ENCODE peak calls at places on chromosome 3, in ten cellular contexts. T is heart left ventricle; R is GM12878; S is sigmoid colon; K is transverse colon; I is neuronal stem cell; L is PC-9; C is cardiac muscle cell; D is CD8-positive, alpha-beta memory T cell; Z is thoracic aorta. P is an unnamed sample. For H3K4me1 and H3K9me3, the result is how much of the 10 kb centered on the place peaks cover.

GRCh38 chr3:101690972-101691371 is 4.5 kb upstream of the RPL24 start:
- DNase-seq in T (no peak), R (no peak), S (no peak), K (no peak), I (no peak), L (no peak), C (no peak), D (no peak), Z (no peak), P (no peak)

GRCh38 chr3:21752749-21753347 is 1.8 kb upstream of the ZNF385D start:
- DNase-seq in T (peak), R (no peak), S (no peak), K (no peak), I (no peak), L (no peak), C (peak), D (no peak), Z (no peak), P (no peak)

GRCh38 chr3:157248590-157249425 is 88.9 kb upstream of the CCNL1 start:
- DNase-seq in T (peak), R (no peak), S (no peak), K (no peak), I (peak), L (peak), C (peak), D (no peak), Z (no peak), P (peak)

GRCh38 chr3:180855364-180855763 is 57.1 kb upstream of the FXR1 start:
- DNase-seq in T (no peak), R (no peak), S (no peak), K (no peak), I (peak), L (no peak), C (peak), D (no peak), Z (no peak), P (no peak)

GRCh38 chr3:101942356-101942755 is 93.0 kb downstream of the NFKBIZ start:
- DNase-seq in T (no peak), R (no peak), S (no peak), K (no peak), I (no peak), L (no peak), C (no peak), D (no peak), Z (no peak), P (no peak)

GRCh38 chr3:132629928-132630327 is 29.7 kb downstream of the ACAD11 start:
- DNase-seq in T (no peak), R (no peak), S (no peak), K (no peak), I (no peak), L (peak), C (no peak), D (no peak), Z (no peak), P (no peak)

GRCh38 chr3:1723726-1724125 is 374.9 kb upstream of the CNTN4 start:
- DNase-seq in T (no peak), R (no peak), S (no peak), K (no peak), I (no peak), L (no peak), C (no peak), D (no peak), Z (no peak), P (no peak)

GRCh38 chr3:140850210-140850955 is 91.3 kb upstream of the SLC25A36 start:
- DNase-seq in T (no peak), R (no peak), S (no peak), K (no peak), I (no peak), L (no peak), C (no peak), D (no peak), Z (no peak), P (no peak)

GRCh38 chr3:51975857-51976549 is 1.1 kb downstream of the ABHD14A start:
- DNase-seq in T (peak), R (no peak), S (peak), K (peak), I (no peak), L (no peak), C (peak), D (no peak), Z (peak), P (peak)

GRCh38 chr3:192817053-192817452 is 89.7 kb upstream of the FGF12 start:
- DNase-seq in T (no peak), R (no peak), S (no peak), K (no peak), I (no peak), L (no peak), C (no peak), D (no peak), Z (no peak), P (no peak)

GRCh38 chr3:11118181-11118682 is 36.1 kb upstream of the HRH1 start:
- DNase-seq in T (no peak), R (no peak), S (no peak), K (no peak), I (no peak), L (no peak), C (no peak), D (no peak), Z (no peak), P (no peak)

GRCh38 chr3:195129644-195130492 is 141.1 kb downstream of the XXYLT1 start:
- DNase-seq in T (no peak), R (peak), S (no peak), K (no peak), I (no peak), L (no peak), C (no peak), D (no peak), Z (no peak), P (no peak)

GRCh38 chr3:20772869-20773268 is 586.9 kb upstream of the SGO1 start:
- DNase-seq in T (no peak), R (no peak), S (no peak), K (no peak), I (no peak), L (no peak), C (no peak), D (no peak), Z (no peak), P (no peak)

GRCh38 chr3:24493951-24494615 is 567 bp downstream of the THRB start:
- DNase-seq in T (peak), R (no peak), S (peak), K (peak), I (peak), L (peak), C (peak), D (no peak), Z (peak), P (peak)

GRCh38 chr3:190375250-190375649 is 12.7 kb upstream of the CLDN16 start:
- DNase-seq in T (no peak), R (no peak), S (no peak), K (no peak), I (no peak), L (no peak), C (no peak), D (no peak), Z (no peak), P (no peak)

GRCh38 chr3:184565421-184566211 is 4.0 kb downstream of the EPHB3 start:
- DNase-seq in T (no peak), R (no peak), S (no peak), K (peak), I (no peak), L (peak), C (no peak), D (no peak), Z (no peak), P (no peak)

GRCh38 chr3:45659661-45660566 is 29.3 kb upstream of the SACM1L start:
- DNase-seq in T (peak), R (peak), S (peak), K (peak), I (peak), L (peak), C (peak), D (peak), Z (no peak), P (peak)

GRCh38 chr3:110656394-110656793 is 415.2 kb upstream of the NECTIN3 start:
- DNase-seq in T (no peak), R (no peak), S (no peak), K (no peak), I (no peak), L (no peak), C (no peak), D (no peak), Z (no peak), P (no peak)

GRCh38 chr3:144105542-144105941 is 133.9 kb downstream of the DIPK2A start:
- DNase-seq in T (no peak), R (no peak), S (no peak), K (no peak), I (no peak), L (no peak), C (no peak), D (no peak), Z (no peak), P (no peak)

GRCh38 chr3:109336272-109336957 is 931 bp downstream of the DPPA4 start:
- DNase-seq in T (no peak), R (no peak), S (no peak), K (no peak), I (no peak), L (no peak), C (peak), D (no peak), Z (no peak), P (no peak)

GRCh38 chr3:144241381-144241780 is 269.8 kb downstream of the DIPK2A start:
- DNase-seq in T (no peak), R (no peak), S (no peak), K (no peak), I (no peak), L (no peak), C (no peak), D (no peak), Z (no peak), P (no peak)

GRCh38 chr3:192812736-192813383 is 85.5 kb upstream of the FGF12 start:
- DNase-seq in T (no peak), R (no peak), S (no peak), K (peak), I (peak), L (peak), C (peak), D (no peak), Z (no peak), P (no peak)

GRCh38 chr3:194983121-194983520 is 287.8 kb downstream of the XXYLT1 start:
- DNase-seq in T (no peak), R (no peak), S (no peak), K (no peak), I (no peak), L (no peak), C (no peak), D (no peak), Z (no peak), P (no peak)

GRCh38 chr3:11074007-11074406 is 80.3 kb upstream of the HRH1 start:
- DNase-seq in T (no peak), R (no peak), S (no peak), K (no peak), I (no peak), L (no peak), C (no peak), D (no peak), Z (no peak), P (no peak)

GRCh38 chr3:155912574-155913190 is 42.2 kb downstream of the GMPS start:
- DNase-seq in T (no peak), R (no peak), S (no peak), K (no peak), I (no peak), L (no peak), C (no peak), D (no peak), Z (no peak), P (no peak)

GRCh38 chr3:186461141-186461540 is 83.0 kb downstream of the CRYGS start:
- DNase-seq in T (no peak), R (no peak), S (no peak), K (no peak), I (no peak), L (no peak), C (no peak), D (no peak), Z (no peak), P (no peak)

GRCh38 chr3:5057857-5058324 is 64.2 kb upstream of the ARL8B start:
- DNase-seq in T (peak), R (peak), S (peak), K (peak), I (peak), L (peak), C (peak), D (peak), Z (peak), P (peak)

GRCh38 chr3:157166559-157166958 is 6.6 kb upstream of the CCNL1 start:
- DNase-seq in T (no peak), R (no peak), S (no peak), K (no peak), I (no peak), L (no peak), C (no peak), D (no peak), Z (no peak), P (no peak)

GRCh38 chr3:120559228-120560061 is 36.7 kb upstream of the NDUFB4 start:
- DNase-seq in T (peak), R (no peak), S (peak), K (peak), I (peak), L (peak), C (peak), D (no peak), Z (no peak), P (peak)

DNA sequence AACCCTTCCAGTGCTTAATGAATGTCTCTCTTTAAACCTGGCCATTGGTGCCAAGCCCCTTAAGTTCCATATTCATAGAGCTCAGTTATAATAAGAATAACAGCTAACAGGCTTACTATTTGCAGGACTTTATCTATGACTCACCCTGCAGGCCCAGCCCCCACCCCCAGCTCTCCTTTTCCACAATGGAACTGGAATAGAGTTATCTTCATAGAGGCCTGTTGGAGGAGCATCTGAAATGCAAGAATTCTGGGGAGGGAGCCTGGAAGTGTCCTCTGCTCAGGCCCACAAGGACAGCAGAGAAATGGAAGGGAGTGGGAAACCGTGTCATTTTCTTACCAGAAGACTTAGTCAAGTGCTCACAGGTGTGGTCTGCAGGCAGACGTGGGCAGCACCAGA is 52.8 kb downstream of the SEMA5B start:
- DNase-seq in T (peak), R (no peak), S (peak), K (no peak), I (no peak), L (peak), C (no peak), D (no peak), Z (peak), P (peak)
- H3K4me1 ChIP-seq in T (half or more), R (under half), S (under half), K (under half), I (under half), L (half or more), C (under half), D (under half), Z (half or more), P (half or more)

GRCh38 chr3:30199096-30199734 is 407.2 kb upstream of the TGFBR2 start:
- DNase-seq in T (peak), R (no peak), S (peak), K (peak), I (peak), L (no peak), C (peak), D (peak), Z (no peak), P (peak)
- H3K9me3 ChIP-seq in T (under half), R (under half), S (under half), K (under half), I (under half), L (under half), C (under half), D (under half), Z (under half), P (under half)

GRCh38 chr3:150755902-150756301 is 7.1 kb downstream of the SIAH2 start:
- DNase-seq in T (no peak), R (no peak), S (no peak), K (no peak), I (no peak), L (no peak), C (no peak), D (no peak), Z (no peak), P (no peak)
- H3K4me1 ChIP-seq in T (half or more), R (under half), S (under half), K (half or more), I (under half), L (under half), C (under half), D (under half), Z (half or more), P (under half)

GRCh38 chr3:76438971-76439370 is 600.9 kb upstream of the ROBO2 start:
- DNase-seq in T (no peak), R (no peak), S (no peak), K (no peak), I (no peak), L (no peak), C (no peak), D (no peak), Z (no peak), P (no peak)
- H3K9me3 ChIP-seq in T (under half), R (under half), S (under half), K (under half), I (under half), L (under half), C (under half), D (under half), Z (under half), P (under half)

GRCh38 chr3:99549918-99550603 is 88.3 kb upstream of the COL8A1 start:
- DNase-seq in T (no peak), R (no peak), S (no peak), K (no peak), I (no peak), L (no peak), C (no peak), D (no peak), Z (no peak), P (no peak)

GRCh38 chr3:99551520-99551919 is 86.9 kb upstream of the COL8A1 start:
- DNase-seq in T (no peak), R (no peak), S (no peak), K (no peak), I (no peak), L (no peak), C (no peak), D (no peak), Z (no peak), P (no peak)

GRCh38 chr3:99545941-99546580 is 92.3 kb upstream of the COL8A1 start:
- DNase-seq in T (no peak), R (no peak), S (no peak), K (no peak), I (no peak), L (no peak), C (no peak), D (no peak), Z (no peak), P (no peak)

GRCh38 chr3:99549220-99549619 is 89.2 kb upstream of the COL8A1 start:
- DNase-seq in T (no peak), R (no peak), S (no peak), K (no peak), I (no peak), L (no peak), C (no peak), D (no peak), Z (no peak), P (no peak)

GRCh38 chr3:99548674-99549073 is 89.7 kb upstream of the COL8A1 start:
- DNase-seq in T (no peak), R (no peak), S (no peak), K (no peak), I (no peak), L (no peak), C (no peak), D (no peak), Z (no peak), P (no peak)
- H3K4me1 ChIP-seq in T (half or more), R (under half), S (under half), K (under half), I (under half), L (under half), C (under half), D (under half), Z (under half), P (half or more)